ENCODE peak calls at places on chromosomes 4 and X, in six cellular contexts. T is endothelial cell; K is fibroblast of mammary gland; V is uterus; D is RWPE1; P is activated CD8-positive, alpha-beta memory T cell treated with anti-CD3 and anti-CD28 coated beads for 4 hours. S is an unnamed sample.
A peak's percentile ranks its signal among the peaks of the same experiment; 100 is the strongest.

GRCh38 chrX:15674514-15674898 is 9.9 kb upstream of the CLTRN start:
- DNase-seq in D (peak; percentile 76), V (peak; percentile 95), P (peak; percentile 63), K (peak; percentile 96), T (peak; percentile 66), S (peak; percentile 95)

GRCh38 chr4:8220661-8221446 is 21.8 kb downstream of the SH3TC1 start:
- DNase-seq in P (no peak), V (no peak), D (no peak), K (no peak), T (no peak), S (no peak)

GRCh38 chr4:42612898-42613297 is 44.0 kb downstream of the ATP8A1 start:
- DNase-seq in K (no peak), D (no peak), P (no peak), T (no peak), V (no peak), S (no peak)

GRCh38 chrX:38166478-38167083 is 54.1 kb downstream of the SRPX start:
- DNase-seq in K (peak; percentile 37), D (no peak), V (no peak), T (no peak), P (no peak), S (no peak)

GRCh38 chrX:113929004-113929403 is 654.9 kb upstream of the HTR2C start:
- DNase-seq in K (peak; percentile 53), P (no peak), V (no peak), T (peak; percentile 43), D (peak; percentile 18), S (no peak)

GRCh38 chr4:76504613-76505465 is 69.8 kb downstream of the SHROOM3 start:
- DNase-seq in V (no peak), K (peak; percentile 65), P (no peak), T (peak; percentile 23), D (peak; percentile 49), S (no peak)

GRCh38 chr4:84401669-84402068 is 97.4 kb downstream of the NKX6-1 start:
- DNase-seq in T (no peak), P (no peak), D (no peak), V (no peak), K (no peak), S (no peak)

GRCh38 chrX:71256051-71256450 is 2.1 kb upstream of the ZMYM3 start:
- DNase-seq in K (peak; percentile 20), D (no peak), V (no peak), T (no peak), P (no peak), S (no peak)

GRCh38 chr4:185504098-185505047 is 30.9 kb downstream of the PDLIM3 start:
- DNase-seq in P (no peak), V (peak; percentile 52), D (peak; percentile 5), K (no peak), T (no peak), S (peak; percentile 79)

GRCh38 chr4:164396439-164396838 is 357.5 kb upstream of the SMIM31 start:
- DNase-seq in V (no peak), D (no peak), T (no peak), K (peak; percentile 1), P (no peak), S (no peak)

GRCh38 chrX:103831342-103831802 is 685 bp downstream of the RAB9B start:
- DNase-seq in T (peak; percentile 51), V (no peak), D (peak; percentile 70), P (peak; percentile 42), K (no peak), S (no peak)

GRCh38 chrX:41491267-41492004 is 44.3 kb downstream of the NYX start:
- DNase-seq in K (peak; percentile 95), D (peak; percentile 55), V (no peak), P (no peak), T (no peak), S (no peak)

GRCh38 chr4:174629265-174629664 is 107.0 kb upstream of the HPGD start:
- DNase-seq in V (no peak), K (peak; percentile 78), P (no peak), D (peak; percentile 29), T (no peak), S (no peak)

GRCh38 chr4:40976343-40976742 is 226.6 kb downstream of the NSUN7 start:
- DNase-seq in K (peak; percentile 77), T (peak; percentile 47), P (no peak), D (peak; percentile 54), V (no peak), S (peak; percentile 45)

GRCh38 chrX:17590892-17591740 is 146.2 kb upstream of the SCML1 start:
- DNase-seq in D (peak; percentile 46), T (peak; percentile 44), V (peak; percentile 65), P (no peak), K (peak; percentile 80), S (peak; percentile 49)

S was measured in ovary.